ENCODE peak calls at places on chromosomes 6 and 20, in six cellular contexts. One of them, this sample, is unnamed.

GRCh38 chr6:8499540-8499939 is 64.2 kb upstream of the SLC35B3 start:
- DNase-seq in adrenal gland: no peak
- DNase-seq in cardiac muscle cell: peak; percentile 9
- DNase-seq in astrocyte: no peak
- DNase-seq in ovary: no peak
- DNase-seq in K562: no peak
- DNase-seq in this sample: no peak

GRCh38 chr6:148367418-148368024 is 24.9 kb downstream of the SASH1 start:
- DNase-seq in adrenal gland: peak; percentile 53
- DNase-seq in cardiac muscle cell: no peak
- DNase-seq in astrocyte: no peak
- DNase-seq in ovary: no peak
- DNase-seq in K562: no peak
- DNase-seq in this sample: no peak

GRCh38 chr6:112337209-112337638 is 9.9 kb upstream of the RFPL4B start:
- DNase-seq in adrenal gland: peak; percentile 47
- DNase-seq in cardiac muscle cell: peak; percentile 81
- DNase-seq in astrocyte: peak; percentile 79
- DNase-seq in ovary: peak; percentile 75
- DNase-seq in K562: peak; percentile 31
- DNase-seq in this sample: peak; percentile 79

GRCh38 chr6:118630067-118630466 is 21.3 kb downstream of the CEP85L start:
- DNase-seq in adrenal gland: no peak
- DNase-seq in cardiac muscle cell: no peak
- DNase-seq in astrocyte: no peak
- DNase-seq in ovary: no peak
- DNase-seq in K562: peak; percentile 36
- DNase-seq in this sample: no peak

GRCh38 chr6:82143041-82143481 is 104.5 kb downstream of the IBTK start:
- DNase-seq in adrenal gland: no peak
- DNase-seq in cardiac muscle cell: peak; percentile 68
- DNase-seq in astrocyte: peak; percentile 12
- DNase-seq in ovary: no peak
- DNase-seq in K562: no peak
- DNase-seq in this sample: no peak

GRCh38 chr20:9800406-9800805 is 38.5 kb downstream of the PAK5 start:
- DNase-seq in adrenal gland: no peak
- DNase-seq in cardiac muscle cell: no peak
- DNase-seq in astrocyte: no peak
- DNase-seq in ovary: no peak
- DNase-seq in K562: no peak
- DNase-seq in this sample: no peak

GRCh38 chr6:135183532-135184440 is 2.7 kb downstream of the MYB start:
- DNase-seq in adrenal gland: peak; percentile 33
- DNase-seq in cardiac muscle cell: peak; percentile 41
- DNase-seq in astrocyte: peak; percentile 9
- DNase-seq in ovary: no peak
- DNase-seq in K562: peak; percentile 96
- DNase-seq in this sample: peak; percentile 33

GRCh38 chr6:119112856-119113530 is 34.5 kb upstream of the FAM184A start:
- DNase-seq in adrenal gland: peak; percentile 28
- DNase-seq in cardiac muscle cell: no peak
- DNase-seq in astrocyte: no peak
- DNase-seq in ovary: no peak
- DNase-seq in K562: no peak
- DNase-seq in this sample: no peak

GRCh38 chr20:8722277-8722928 is 346.5 kb upstream of the PLCB4 start:
- DNase-seq in adrenal gland: peak; percentile 57
- DNase-seq in cardiac muscle cell: peak; percentile 71
- DNase-seq in astrocyte: peak; percentile 48
- DNase-seq in ovary: no peak
- DNase-seq in K562: peak; percentile 60
- DNase-seq in this sample: peak; percentile 62

GRCh38 chr6:107154131-107154906 is 39.0 kb upstream of the BEND3 start:
- DNase-seq in adrenal gland: no peak
- DNase-seq in cardiac muscle cell: no peak
- DNase-seq in astrocyte: peak; percentile 16
- DNase-seq in ovary: no peak
- DNase-seq in K562: no peak
- DNase-seq in this sample: no peak

GRCh38 chr20:23174821-23175220 is 88.7 kb upstream of the CD93 start:
- DNase-seq in adrenal gland: no peak
- DNase-seq in cardiac muscle cell: no peak
- DNase-seq in astrocyte: no peak
- DNase-seq in ovary: no peak
- DNase-seq in K562: no peak
- DNase-seq in this sample: no peak

GRCh38 chr6:139879823-139880356 is 505.4 kb upstream of the CITED2 start:
- DNase-seq in adrenal gland: no peak
- DNase-seq in cardiac muscle cell: no peak
- DNase-seq in astrocyte: no peak
- DNase-seq in ovary: no peak
- DNase-seq in K562: no peak
- DNase-seq in this sample: no peak

GRCh38 chr6:34239240-34239825 is 2.7 kb downstream of the HMGA1 start:
- DNase-seq in adrenal gland: no peak
- DNase-seq in cardiac muscle cell: no peak
- DNase-seq in astrocyte: no peak
- DNase-seq in ovary: peak; percentile 8
- DNase-seq in K562: peak; percentile 50
- DNase-seq in this sample: no peak

GRCh38 chr6:106549521-106549920 is 79.8 kb downstream of the RTN4IP1 start:
- DNase-seq in adrenal gland: no peak
- DNase-seq in cardiac muscle cell: no peak
- DNase-seq in astrocyte: no peak
- DNase-seq in ovary: no peak
- DNase-seq in K562: no peak
- DNase-seq in this sample: no peak

GRCh38 chr6:41690541-41691330 is 44.7 kb downstream of the TFEB start:
- DNase-seq in adrenal gland: no peak
- DNase-seq in cardiac muscle cell: no peak
- DNase-seq in astrocyte: no peak
- DNase-seq in ovary: no peak
- DNase-seq in K562: no peak
- DNase-seq in this sample: no peak

GRCh38 chr20:64063389-64064144 is 569 bp downstream of the TCEA2 start:
- DNase-seq in adrenal gland: no peak
- DNase-seq in cardiac muscle cell: peak; percentile 54
- DNase-seq in astrocyte: no peak
- DNase-seq in ovary: peak; percentile 68
- DNase-seq in K562: peak; percentile 59
- DNase-seq in this sample: peak; percentile 50

GRCh38 chr6:26025047-26025893 is 62.0 kb upstream of the HFE start:
- DNase-seq in adrenal gland: no peak
- DNase-seq in cardiac muscle cell: peak; percentile 34
- DNase-seq in astrocyte: peak; percentile 88
- DNase-seq in ovary: no peak
- DNase-seq in K562: peak; percentile 82
- DNase-seq in this sample: no peak

GRCh38 chr6:52504778-52505127 is 72.1 kb downstream of the TRAM2 start:
- DNase-seq in adrenal gland: no peak
- DNase-seq in cardiac muscle cell: no peak
- DNase-seq in astrocyte: no peak
- DNase-seq in ovary: no peak
- DNase-seq in K562: peak; percentile 48
- DNase-seq in this sample: no peak

GRCh38 chr6:85460154-85460950 is 10.5 kb downstream of the NT5E start:
- DNase-seq in adrenal gland: no peak
- DNase-seq in cardiac muscle cell: no peak
- DNase-seq in astrocyte: no peak
- DNase-seq in ovary: no peak
- DNase-seq in K562: no peak
- DNase-seq in this sample: no peak

GRCh38 chr6:129498556-129498940 is 211.4 kb downstream of the ARHGAP18 start:
- DNase-seq in adrenal gland: no peak
- DNase-seq in cardiac muscle cell: no peak
- DNase-seq in astrocyte: peak; percentile 68
- DNase-seq in ovary: no peak
- DNase-seq in K562: no peak
- DNase-seq in this sample: no peak

GRCh38 chr20:63754008-63754407 is 14.4 kb downstream of the SLC2A4RG start:
- DNase-seq in adrenal gland: no peak
- DNase-seq in cardiac muscle cell: peak; percentile 66
- DNase-seq in astrocyte: no peak
- DNase-seq in ovary: no peak
- DNase-seq in K562: no peak
- DNase-seq in this sample: no peak

GRCh38 chr6:156780962-156781705 is 4.0 kb downstream of the ARID1B start:
- DNase-seq in adrenal gland: no peak
- DNase-seq in cardiac muscle cell: no peak
- DNase-seq in astrocyte: no peak
- DNase-seq in ovary: no peak
- DNase-seq in K562: no peak
- DNase-seq in this sample: no peak

GRCh38 chr6:15399651-15400470 is 154.0 kb downstream of the JARID2 start:
- DNase-seq in adrenal gland: peak; percentile 90
- DNase-seq in cardiac muscle cell: peak; percentile 47
- DNase-seq in astrocyte: peak; percentile 71
- DNase-seq in ovary: peak; percentile 77
- DNase-seq in K562: peak; percentile 85
- DNase-seq in this sample: peak; percentile 95

GRCh38 chr6:71056656-71057055 is 99.8 kb upstream of the B3GAT2 start:
- DNase-seq in adrenal gland: no peak
- DNase-seq in cardiac muscle cell: no peak
- DNase-seq in astrocyte: no peak
- DNase-seq in ovary: no peak
- DNase-seq in K562: no peak
- DNase-seq in this sample: no peak

GRCh38 chr20:62940875-62941274 is 2.9 kb downstream of the GID8 start:
- DNase-seq in adrenal gland: no peak
- DNase-seq in cardiac muscle cell: no peak
- DNase-seq in astrocyte: no peak
- DNase-seq in ovary: no peak
- DNase-seq in K562: no peak
- DNase-seq in this sample: no peak

GRCh38 chr20:49591217-49591865 is 23.4 kb upstream of the PTGIS start:
- DNase-seq in adrenal gland: no peak
- DNase-seq in cardiac muscle cell: peak; percentile 27
- DNase-seq in astrocyte: peak; percentile 92
- DNase-seq in ovary: no peak
- DNase-seq in K562: no peak
- DNase-seq in this sample: no peak

GRCh38 chr6:143598466-143599080 is 79.2 kb upstream of the PHACTR2 start:
- DNase-seq in adrenal gland: no peak
- DNase-seq in cardiac muscle cell: no peak
- DNase-seq in astrocyte: no peak
- DNase-seq in ovary: no peak
- DNase-seq in K562: peak; percentile 24
- DNase-seq in this sample: no peak

GRCh38 chr20:57043669-57044268 is 222.7 kb downstream of the BMP7 start:
- DNase-seq in adrenal gland: no peak
- DNase-seq in cardiac muscle cell: no peak
- DNase-seq in astrocyte: no peak
- DNase-seq in ovary: no peak
- DNase-seq in K562: no peak
- DNase-seq in this sample: no peak

GRCh38 chr6:12494161-12494560 is 204.0 kb downstream of the EDN1 start:
- DNase-seq in adrenal gland: no peak
- DNase-seq in cardiac muscle cell: no peak
- DNase-seq in astrocyte: no peak
- DNase-seq in ovary: no peak
- DNase-seq in K562: no peak
- DNase-seq in this sample: no peak

GRCh38 chr6:36967757-36968156 is 13.2 kb downstream of the PI16 start:
- DNase-seq in adrenal gland: no peak
- DNase-seq in cardiac muscle cell: no peak
- DNase-seq in astrocyte: no peak
- DNase-seq in ovary: no peak
- DNase-seq in K562: no peak
- DNase-seq in this sample: no peak
- H3K4me1 ChIP-seq in adrenal gland: peaks cover 8% of the 10 kb centered on the region
- H3K4me1 ChIP-seq in cardiac muscle cell: peaks cover 30% of the 10 kb centered on the region
- H3K4me1 ChIP-seq in astrocyte: no peaks in the 10 kb centered on the region
- H3K4me1 ChIP-seq in ovary: peaks cover 1% of the 10 kb centered on the region
- H3K4me1 ChIP-seq in K562: no peaks in the 10 kb centered on the region
- H3K4me1 ChIP-seq in this sample: no peaks in the 10 kb centered on the region

GRCh38 chr20:44809380-44810060 is 826 bp downstream of the RIMS4 start:
- DNase-seq in adrenal gland: no peak
- DNase-seq in cardiac muscle cell: no peak
- DNase-seq in astrocyte: no peak
- DNase-seq in ovary: no peak
- DNase-seq in K562: no peak
- DNase-seq in this sample: no peak

GRCh38 chr20:44807684-44808056 is 2.7 kb downstream of the RIMS4 start:
- DNase-seq in adrenal gland: no peak
- DNase-seq in cardiac muscle cell: no peak
- DNase-seq in astrocyte: no peak
- DNase-seq in ovary: no peak
- DNase-seq in K562: no peak
- DNase-seq in this sample: no peak

GRCh38 chr20:44810061-44810390 is 320 bp downstream of the RIMS4 start:
- DNase-seq in adrenal gland: no peak
- DNase-seq in cardiac muscle cell: no peak
- DNase-seq in astrocyte: no peak
- DNase-seq in ovary: peak; percentile 20
- DNase-seq in K562: no peak
- DNase-seq in this sample: no peak

GRCh38 chr20:44810391-44811149 is at the start of gene RIMS4:
- DNase-seq in adrenal gland: no peak
- DNase-seq in cardiac muscle cell: peak; percentile 79
- DNase-seq in astrocyte: no peak
- DNase-seq in ovary: peak; percentile 25
- DNase-seq in K562: no peak
- DNase-seq in this sample: peak; percentile 78

GRCh38 chr20:44811150-44811685 is 872 bp upstream of the RIMS4 start:
- DNase-seq in adrenal gland: no peak
- DNase-seq in cardiac muscle cell: no peak
- DNase-seq in astrocyte: no peak
- DNase-seq in ovary: no peak
- DNase-seq in K562: no peak
- DNase-seq in this sample: no peak
- H3K27me3 ChIP-seq in adrenal gland: peaks cover 36% of the 10 kb centered on the region
- H3K27me3 ChIP-seq in cardiac muscle cell: peaks cover 59% of the 10 kb centered on the region
- H3K27me3 ChIP-seq in astrocyte: peaks cover 54% of the 10 kb centered on the region
- H3K27me3 ChIP-seq in ovary: no peaks in the 10 kb centered on the region
- H3K27me3 ChIP-seq in K562: peaks cover 35% of the 10 kb centered on the region
- H3K27me3 ChIP-seq in this sample: no peaks in the 10 kb centered on the region

GRCh38 chr20:41437836-41438235 is 71.2 kb upstream of the EMILIN3 start:
- DNase-seq in adrenal gland: no peak
- DNase-seq in cardiac muscle cell: no peak
- DNase-seq in astrocyte: no peak
- DNase-seq in ovary: no peak
- DNase-seq in K562: no peak
- DNase-seq in this sample: no peak
- H3K4me3 ChIP-seq in adrenal gland: no peak overlapping the region
- H3K4me3 ChIP-seq in cardiac muscle cell: no peak overlapping the region
- H3K4me3 ChIP-seq in astrocyte: no peak overlapping the region
- H3K4me3 ChIP-seq in ovary: no peak overlapping the region
- H3K4me3 ChIP-seq in K562: no peak overlapping the region
- H3K4me3 ChIP-seq in this sample: no peak overlapping the region

GRCh38 chr20:5078399-5078958 is 41.3 kb downstream of the PCNA start:
- DNase-seq in adrenal gland: peak; percentile 60
- DNase-seq in cardiac muscle cell: no peak
- DNase-seq in astrocyte: no peak
- DNase-seq in ovary: peak; percentile 29
- DNase-seq in K562: peak; percentile 63
- DNase-seq in this sample: no peak
- H3K4me1 ChIP-seq in adrenal gland: peaks cover 36% of the 10 kb centered on the region
- H3K4me1 ChIP-seq in cardiac muscle cell: no peaks in the 10 kb centered on the region
- H3K4me1 ChIP-seq in astrocyte: peaks cover 1% of the 10 kb centered on the region
- H3K4me1 ChIP-seq in ovary: peaks cover 6% of the 10 kb centered on the region
- H3K4me1 ChIP-seq in K562: peaks cover 24% of the 10 kb centered on the region
- H3K4me1 ChIP-seq in this sample: no peaks in the 10 kb centered on the region

GRCh38 chr6:42714098-42714761 is 8.2 kb downstream of the PRPH2 start:
- DNase-seq in adrenal gland: no peak
- DNase-seq in cardiac muscle cell: no peak
- DNase-seq in astrocyte: peak; percentile 44
- DNase-seq in ovary: no peak
- DNase-seq in K562: no peak
- DNase-seq in this sample: no peak
- H3K27me3 ChIP-seq in adrenal gland: no peaks in the 10 kb centered on the region
- H3K27me3 ChIP-seq in cardiac muscle cell: no peaks in the 10 kb centered on the region
- H3K27me3 ChIP-seq in astrocyte: no peaks in the 10 kb centered on the region
- H3K27me3 ChIP-seq in ovary: no peaks in the 10 kb centered on the region
- H3K27me3 ChIP-seq in K562: peaks cover 9% of the 10 kb centered on the region
- H3K27me3 ChIP-seq in this sample: no peaks in the 10 kb centered on the region

This sample was measured in BE2C.